ENCODE peak calls at places on chromosomes 5 and 9, in seven cellular contexts. M is cardiac muscle cell; P is stimulated activated CD4-positive, alpha-beta T cell treated with anti-CD3 and anti-CD28 coated beads, Interleukin-2, amount 100 ng/mL, for 24 hours; S is activated naive CD4-positive, alpha-beta T cell; V is iPS-NIHi11; W is suprapubic skin; U is left colon. N is an unnamed sample.
A peak's percentile ranks its signal among the peaks of the same experiment; 100 is the strongest.

GRCh38 chr9:110027624-110028023 is 180.3 kb downstream of the C9orf152 start:
- DNase-seq in M (no peak), P (no peak), S (no peak), V (peak; percentile 14), W (no peak), U (no peak), N (no peak)

GRCh38 chr5:6158974-6159863 is 219.1 kb downstream of the MED10 start:
- DNase-seq in M (no peak), P (no peak), S (no peak), V (no peak), W (no peak), U (no peak), N (no peak)

GRCh38 chr5:177546262-177546741 is 8.1 kb downstream of the FAM193B start:
- DNase-seq in M (no peak), P (no peak), S (no peak), V (no peak), W (no peak), U (peak; percentile 43), N (no peak)

GRCh38 chr5:52356311-52356918 is 431.3 kb upstream of the ITGA1 start:
- DNase-seq in M (peak; percentile 26), P (no peak), S (no peak), V (no peak), W (no peak), U (no peak), N (no peak)

GRCh38 chr5:60382761-60383160 is 317.2 kb downstream of the DEPDC1B start:
- DNase-seq in M (peak; percentile 11), P (no peak), S (no peak), V (no peak), W (no peak), U (no peak), N (no peak)

GRCh38 chr9:33082538-33083326 is 6.3 kb upstream of the SMU1 start:
- DNase-seq in M (no peak), P (peak; percentile 24), S (no peak), V (no peak), W (no peak), U (no peak), N (no peak)

GRCh38 chr5:161064297-161064696 is 212.3 kb upstream of the ATP10B start:
- DNase-seq in M (no peak), P (no peak), S (no peak), V (no peak), W (no peak), U (no peak), N (no peak)

GRCh38 chr5:133750356-133750755 is 138.0 kb upstream of the FSTL4 start:
- DNase-seq in M (no peak), P (no peak), S (no peak), V (no peak), W (no peak), U (no peak), N (no peak)

GRCh38 chr5:53151713-53152458 is 42.3 kb upstream of the MOCS2 start:
- DNase-seq in M (no peak), P (no peak), S (no peak), V (no peak), W (no peak), U (no peak), N (no peak)

GRCh38 chr9:84751921-84752320 is 82.4 kb downstream of the NTRK2 start:
- DNase-seq in M (no peak), P (no peak), S (no peak), V (no peak), W (no peak), U (no peak), N (no peak)

GRCh38 chr5:72106922-72107873 is at the start of gene MAP1B:
- DNase-seq in M (peak; percentile 80), P (peak; percentile 9), S (no peak), V (peak; percentile 89), W (peak; percentile 81), U (peak; percentile 26), N (no peak)

GRCh38 chr9:94085062-94085639 is 887 bp downstream of the PTPDC1 start:
- DNase-seq in M (no peak), P (no peak), S (no peak), V (peak; percentile 56), W (no peak), U (no peak), N (no peak)

GRCh38 chr9:26165426-26165825 is 487.2 kb upstream of the TUSC1 start:
- DNase-seq in M (no peak), P (no peak), S (no peak), V (no peak), W (no peak), U (no peak), N (no peak)

GRCh38 chr5:152595327-152595890 is 190.3 kb upstream of the NMUR2 start:
- DNase-seq in M (no peak), P (no peak), S (no peak), V (no peak), W (no peak), U (no peak), N (no peak)

GRCh38 chr5:32278403-32278802 is 34.3 kb downstream of the MTMR12 start:
- DNase-seq in M (no peak), P (no peak), S (no peak), V (no peak), W (no peak), U (no peak), N (no peak)

GRCh38 chr5:91794455-91794854 is 411.3 kb upstream of the ARRDC3 start:
- DNase-seq in M (no peak), P (no peak), S (no peak), V (no peak), W (no peak), U (no peak), N (no peak)